ENCODE peak calls at places on chromosomes 5 and 9, in nine cellular contexts. One of them, this sample, is unnamed.

GRCh38 chr5:143051244-143052058 is 281.3 kb downstream of the ARHGAP26 start:
- DNase-seq in ovary: no peak
- DNase-seq in A549: no peak
- DNase-seq in GM12891: no peak
- DNase-seq in transverse colon: no peak
- DNase-seq in uterus: peak
- DNase-seq in IMR-90: peak
- DNase-seq in HCT116: no peak
- DNase-seq in H1: no peak
- DNase-seq in this sample: no peak

GRCh38 chr5:79512692-79513518 is 1.0 kb downstream of the HOMER1 start:
- DNase-seq in GM12891: no peak
- DNase-seq in A549: peak
- DNase-seq in ovary: no peak
- DNase-seq in HCT116: no peak
- DNase-seq in transverse colon: no peak
- DNase-seq in uterus: no peak
- DNase-seq in IMR-90: peak
- DNase-seq in H1: no peak
- DNase-seq in this sample: peak

GRCh38 chr9:7452378-7452777 is 347.2 kb downstream of the DMAC1 start:
- DNase-seq in A549: no peak
- DNase-seq in ovary: no peak
- DNase-seq in transverse colon: no peak
- DNase-seq in GM12891: no peak
- DNase-seq in HCT116: no peak
- DNase-seq in H1: no peak
- DNase-seq in IMR-90: peak
- DNase-seq in uterus: no peak
- DNase-seq in this sample: no peak

GRCh38 chr9:37775216-37775919 is 9.5 kb downstream of the EXOSC3 start:
- DNase-seq in H1: no peak
- DNase-seq in uterus: no peak
- DNase-seq in HCT116: no peak
- DNase-seq in ovary: no peak
- DNase-seq in IMR-90: peak
- DNase-seq in A549: no peak
- DNase-seq in GM12891: no peak
- DNase-seq in transverse colon: no peak
- DNase-seq in this sample: no peak

GRCh38 chr5:170469414-170469813 is 34.4 kb upstream of the KCNIP1 start:
- DNase-seq in transverse colon: no peak
- DNase-seq in ovary: no peak
- DNase-seq in uterus: no peak
- DNase-seq in H1: no peak
- DNase-seq in GM12891: no peak
- DNase-seq in HCT116: no peak
- DNase-seq in A549: no peak
- DNase-seq in IMR-90: no peak
- DNase-seq in this sample: no peak

GRCh38 chr9:137269231-137269772 is 8.2 kb upstream of the TOR4A start:
- DNase-seq in ovary: no peak
- DNase-seq in A549: no peak
- DNase-seq in uterus: no peak
- DNase-seq in HCT116: no peak
- DNase-seq in H1: no peak
- DNase-seq in transverse colon: peak
- DNase-seq in GM12891: no peak
- DNase-seq in IMR-90: peak
- DNase-seq in this sample: no peak

GRCh38 chr5:167665841-167666375 is 625.5 kb upstream of the WWC1 start:
- DNase-seq in GM12891: no peak
- DNase-seq in A549: no peak
- DNase-seq in ovary: no peak
- DNase-seq in uterus: no peak
- DNase-seq in HCT116: no peak
- DNase-seq in H1: no peak
- DNase-seq in IMR-90: no peak
- DNase-seq in transverse colon: no peak
- DNase-seq in this sample: no peak

GRCh38 chr5:118590806-118591205 is 397.5 kb downstream of the DTWD2 start:
- DNase-seq in uterus: no peak
- DNase-seq in GM12891: no peak
- DNase-seq in HCT116: no peak
- DNase-seq in ovary: no peak
- DNase-seq in H1: no peak
- DNase-seq in IMR-90: no peak
- DNase-seq in transverse colon: no peak
- DNase-seq in A549: no peak
- DNase-seq in this sample: no peak

GRCh38 chr9:81789751-81790150 is 100.4 kb upstream of the TLE1 start:
- DNase-seq in HCT116: no peak
- DNase-seq in uterus: no peak
- DNase-seq in A549: no peak
- DNase-seq in IMR-90: peak
- DNase-seq in ovary: no peak
- DNase-seq in GM12891: no peak
- DNase-seq in H1: no peak
- DNase-seq in transverse colon: no peak
- DNase-seq in this sample: no peak

GRCh38 chr9:2497666-2498400 is 123.8 kb upstream of the VLDLR start:
- DNase-seq in A549: no peak
- DNase-seq in GM12891: no peak
- DNase-seq in HCT116: no peak
- DNase-seq in ovary: no peak
- DNase-seq in H1: no peak
- DNase-seq in transverse colon: no peak
- DNase-seq in uterus: no peak
- DNase-seq in IMR-90: no peak
- DNase-seq in this sample: no peak

GRCh38 chr5:135127604-135128240 is 93.7 kb upstream of the PITX1 start:
- DNase-seq in GM12891: no peak
- DNase-seq in transverse colon: peak
- DNase-seq in H1: no peak
- DNase-seq in uterus: no peak
- DNase-seq in A549: peak
- DNase-seq in HCT116: no peak
- DNase-seq in IMR-90: peak
- DNase-seq in ovary: no peak
- DNase-seq in this sample: peak

GRCh38 chr5:139443766-139444473 is 4.6 kb upstream of the DNAJC18 start:
- DNase-seq in GM12891: no peak
- DNase-seq in A549: no peak
- DNase-seq in HCT116: no peak
- DNase-seq in ovary: no peak
- DNase-seq in IMR-90: peak
- DNase-seq in uterus: no peak
- DNase-seq in transverse colon: no peak
- DNase-seq in H1: no peak
- DNase-seq in this sample: no peak

GRCh38 chr5:171759777-171760176 is 25.8 kb upstream of the SMIM23 start:
- DNase-seq in IMR-90: no peak
- DNase-seq in GM12891: no peak
- DNase-seq in A549: no peak
- DNase-seq in transverse colon: no peak
- DNase-seq in HCT116: no peak
- DNase-seq in uterus: no peak
- DNase-seq in ovary: no peak
- DNase-seq in H1: no peak
- DNase-seq in this sample: no peak

GRCh38 chr5:135174315-135175096 is 140.5 kb upstream of the PITX1 start:
- DNase-seq in GM12891: no peak
- DNase-seq in A549: no peak
- DNase-seq in IMR-90: peak
- DNase-seq in H1: peak
- DNase-seq in transverse colon: no peak
- DNase-seq in uterus: no peak
- DNase-seq in ovary: no peak
- DNase-seq in HCT116: no peak
- DNase-seq in this sample: no peak

GRCh38 chr9:30197954-30198353 is 2186.5 kb upstream of the ACO1 start:
- DNase-seq in ovary: no peak
- DNase-seq in HCT116: no peak
- DNase-seq in IMR-90: no peak
- DNase-seq in H1: no peak
- DNase-seq in GM12891: no peak
- DNase-seq in uterus: no peak
- DNase-seq in transverse colon: no peak
- DNase-seq in A549: no peak
- DNase-seq in this sample: no peak

GRCh38 chr5:168307925-168308584 is 16.6 kb downstream of the WWC1 start:
- DNase-seq in uterus: no peak
- DNase-seq in HCT116: no peak
- DNase-seq in IMR-90: no peak
- DNase-seq in ovary: no peak
- DNase-seq in H1: no peak
- DNase-seq in A549: no peak
- DNase-seq in transverse colon: no peak
- DNase-seq in GM12891: no peak
- DNase-seq in this sample: no peak

GRCh38 chr9:89440548-89440947 is 57.4 kb downstream of the SEMA4D start:
- DNase-seq in transverse colon: peak
- DNase-seq in GM12891: no peak
- DNase-seq in ovary: no peak
- DNase-seq in IMR-90: no peak
- DNase-seq in HCT116: no peak
- DNase-seq in A549: no peak
- DNase-seq in uterus: no peak
- DNase-seq in H1: no peak
- DNase-seq in this sample: no peak

GRCh38 chr9:70177121-70177520 is 81.7 kb upstream of the SMC5 start:
- DNase-seq in H1: no peak
- DNase-seq in HCT116: no peak
- DNase-seq in A549: no peak
- DNase-seq in ovary: no peak
- DNase-seq in IMR-90: peak
- DNase-seq in GM12891: no peak
- DNase-seq in transverse colon: no peak
- DNase-seq in uterus: no peak
- DNase-seq in this sample: no peak

DNA sequence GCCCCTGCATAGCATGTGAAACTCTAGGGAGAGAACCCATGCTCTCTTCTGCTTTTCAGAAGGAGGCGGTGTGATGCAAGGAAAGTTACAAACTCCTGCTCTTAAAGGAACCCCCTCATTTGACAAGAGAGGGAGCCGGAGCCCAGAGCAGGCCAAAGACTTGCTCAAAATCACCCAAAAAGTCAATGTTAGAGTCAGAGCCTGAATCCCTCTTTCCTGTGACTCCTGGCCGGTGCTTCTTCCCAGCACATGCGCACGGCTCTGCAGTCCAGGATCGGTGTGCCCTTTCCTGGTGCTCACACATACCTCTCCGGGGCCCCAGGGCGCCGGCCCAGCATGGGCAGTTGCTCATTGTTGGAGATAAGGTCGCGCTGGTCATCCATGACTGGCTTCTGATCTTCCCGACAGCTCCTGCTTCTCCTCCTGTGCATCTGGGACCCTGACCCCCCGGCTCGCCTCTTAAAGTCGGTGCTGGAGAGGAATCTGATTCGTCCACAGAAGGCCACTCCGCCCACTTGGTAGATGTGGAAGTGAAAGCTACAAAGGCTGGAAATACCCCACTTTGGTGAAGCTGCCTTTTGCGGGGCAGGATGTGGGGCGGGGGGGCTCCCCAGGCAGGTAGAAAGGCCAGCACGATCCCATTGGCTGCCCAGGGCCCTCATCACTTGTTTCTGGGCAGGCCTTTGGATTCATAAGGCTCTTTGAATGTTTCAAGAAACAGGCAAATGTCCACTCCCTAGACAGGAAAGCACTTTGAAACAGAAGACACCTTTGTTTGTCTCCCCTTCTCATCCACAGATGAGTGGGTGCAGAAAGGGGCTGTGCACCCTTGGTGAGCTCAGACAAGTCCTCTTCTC is at the start of gene CD74:
- DNase-seq in ovary: peak
- DNase-seq in HCT116: no peak
- DNase-seq in GM12891: peak
- DNase-seq in IMR-90: peak
- DNase-seq in A549: no peak
- DNase-seq in H1: peak
- DNase-seq in transverse colon: peak
- DNase-seq in uterus: peak
- DNase-seq in this sample: no peak
- TF ChIP-seq POLR2A in ovary: peak
- TF ChIP-seq POLR2A in HCT116: no peak
- TF ChIP-seq POLR2A in GM12891: peak
- TF ChIP-seq POLR2A in IMR-90: no peak
- TF ChIP-seq POLR2A in A549: no peak
- TF ChIP-seq POLR2A in H1: no peak
- TF ChIP-seq POLR2A in transverse colon: peak
- TF ChIP-seq POLR2A in uterus: peak
- TF ChIP-seq POLR2A in this sample: no peak

DNA sequence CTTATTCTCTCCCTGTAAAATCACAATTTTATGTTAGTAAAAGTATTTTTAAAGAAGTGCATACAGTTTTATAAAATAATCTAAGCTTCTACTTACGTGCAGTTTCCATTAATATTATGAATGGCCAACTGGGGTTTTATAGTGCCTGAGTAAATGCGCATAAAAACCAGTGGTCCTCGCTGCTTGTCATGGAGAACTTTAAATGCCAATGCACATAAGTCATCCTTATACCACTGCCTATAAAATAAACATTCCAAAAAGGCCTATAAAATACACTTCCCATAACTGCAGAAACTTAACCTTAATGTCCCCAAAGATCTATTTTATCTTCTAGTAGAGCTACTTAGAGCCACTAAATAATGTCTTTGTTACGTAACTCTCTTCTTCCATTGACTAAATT is 28.5 kb downstream of the GFM2 start:
- DNase-seq in IMR-90: peak
- DNase-seq in transverse colon: no peak
- DNase-seq in A549: no peak
- DNase-seq in GM12891: no peak
- DNase-seq in uterus: no peak
- DNase-seq in ovary: no peak
- DNase-seq in H1: no peak
- DNase-seq in HCT116: no peak
- DNase-seq in this sample: no peak
- TF ChIP-seq POLR2A in IMR-90: no peak
- TF ChIP-seq POLR2A in transverse colon: no peak
- TF ChIP-seq POLR2A in A549: no peak
- TF ChIP-seq POLR2A in GM12891: no peak
- TF ChIP-seq POLR2A in uterus: no peak
- TF ChIP-seq POLR2A in ovary: no peak
- TF ChIP-seq POLR2A in H1: no peak
- TF ChIP-seq POLR2A in HCT116: no peak
- TF ChIP-seq POLR2A in this sample: no peak

GRCh38 chr5:95822408-95823240 is at the start of gene GLRX:
- DNase-seq in GM12891: no peak
- DNase-seq in A549: peak
- DNase-seq in uterus: peak
- DNase-seq in H1: peak
- DNase-seq in transverse colon: peak
- DNase-seq in HCT116: peak
- DNase-seq in ovary: peak
- DNase-seq in IMR-90: peak
- DNase-seq in this sample: peak
- TF ChIP-seq POLR2A in GM12891: peak
- TF ChIP-seq POLR2A in A549: peak
- TF ChIP-seq POLR2A in uterus: no peak
- TF ChIP-seq POLR2A in H1: no peak
- TF ChIP-seq POLR2A in transverse colon: peak
- TF ChIP-seq POLR2A in HCT116: no peak
- TF ChIP-seq POLR2A in ovary: no peak
- TF ChIP-seq POLR2A in IMR-90: peak
- TF ChIP-seq POLR2A in this sample: no peak

GRCh38 chr5:101904736-101905135 is 391.3 kb downstream of the SLCO4C1 start:
- DNase-seq in ovary: no peak
- DNase-seq in HCT116: no peak
- DNase-seq in IMR-90: no peak
- DNase-seq in A549: no peak
- DNase-seq in uterus: no peak
- DNase-seq in GM12891: no peak
- DNase-seq in transverse colon: no peak
- DNase-seq in H1: no peak
- DNase-seq in this sample: no peak
- TF ChIP-seq POLR2A in ovary: no peak
- TF ChIP-seq POLR2A in HCT116: no peak
- TF ChIP-seq POLR2A in IMR-90: no peak
- TF ChIP-seq POLR2A in A549: no peak
- TF ChIP-seq POLR2A in uterus: no peak
- TF ChIP-seq POLR2A in GM12891: no peak
- TF ChIP-seq POLR2A in transverse colon: no peak
- TF ChIP-seq POLR2A in H1: no peak
- TF ChIP-seq POLR2A in this sample: no peak